ENCODE peak calls at places on chromosomes 13 and 19, in seven cellular contexts. L is heart left ventricle, Q is testis, I is uterus, F is adrenal gland, X is transverse colon, N is tibial nerve. A is an unnamed sample.

GRCh38 chr19:54434112-54434861 is 14.7 kb upstream of the LENG8 start:
- DNase-seq in L (no peak), Q (no peak), I (no peak), F (no peak), X (no peak), N (no peak), A (no peak)

GRCh38 chr19:29704562-29705558 is 10.2 kb downstream of the C19orf12 start:
- DNase-seq in L (no peak), Q (no peak), I (no peak), F (no peak), X (no peak), N (no peak), A (no peak)

GRCh38 chr13:46160474-46161066 is 21.4 kb downstream of the LCP1 start:
- DNase-seq in L (no peak), Q (no peak), I (no peak), F (no peak), X (no peak), N (no peak), A (no peak)

GRCh38 chr19:7516281-7516862 is 469 bp downstream of the ZNF358 start:
- DNase-seq in L (no peak), Q (no peak), I (no peak), F (no peak), X (no peak), N (no peak), A (no peak)

GRCh38 chr13:101412076-101412475 is 4.2 kb downstream of the NALCN start:
- DNase-seq in L (no peak), Q (no peak), I (no peak), F (no peak), X (no peak), N (no peak), A (no peak)

GRCh38 chr13:74077847-74078246 is 56.4 kb downstream of the KLF12 start:
- DNase-seq in L (no peak), Q (peak; percentile 26), I (no peak), F (no peak), X (no peak), N (no peak), A (no peak)

GRCh38 chr19:38033658-38034150 is 126.7 kb downstream of the SIPA1L3 start:
- DNase-seq in L (no peak), Q (no peak), I (no peak), F (no peak), X (peak; percentile 45), N (no peak), A (no peak)

GRCh38 chr19:49710372-49710951 is 19.5 kb downstream of the CPT1C start:
- DNase-seq in L (no peak), Q (no peak), I (no peak), F (no peak), X (no peak), N (no peak), A (no peak)

GRCh38 chr19:18390075-18390909 is 4.3 kb downstream of the GDF15 start:
- DNase-seq in L (no peak), Q (no peak), I (no peak), F (no peak), X (no peak), N (no peak), A (no peak)

GRCh38 chr19:11020982-11021759 is 60.3 kb downstream of the SMARCA4 start:
- DNase-seq in L (no peak), Q (no peak), I (no peak), F (peak; percentile 91), X (no peak), N (no peak), A (no peak)

GRCh38 chr19:50481351-50482149 is 4.9 kb upstream of the GARIN5A start:
- DNase-seq in L (peak; percentile 48), Q (no peak), I (no peak), F (no peak), X (no peak), N (no peak), A (no peak)

GRCh38 chr19:46350758-46351159 is 3.9 kb downstream of the PPP5C start:
- DNase-seq in L (no peak), Q (no peak), I (no peak), F (no peak), X (no peak), N (no peak), A (peak; percentile 63)

GRCh38 chr19:54186351-54186750 is 3.0 kb downstream of the MBOAT7 start:
- DNase-seq in L (no peak), Q (no peak), I (no peak), F (no peak), X (no peak), N (no peak), A (no peak)

GRCh38 chr13:59319276-59319675 is 844.5 kb downstream of the DIAPH3 start:
- DNase-seq in L (no peak), Q (no peak), I (no peak), F (no peak), X (no peak), N (no peak), A (no peak)

GRCh38 chr13:62293081-62293480 is 877.4 kb upstream of the PCDH20 start:
- DNase-seq in L (no peak), Q (no peak), I (no peak), F (no peak), X (no peak), N (no peak), A (no peak)

GRCh38 chr19:34096020-34096915 is 76.0 kb upstream of the LSM14A start:
- DNase-seq in L (no peak), Q (no peak), I (no peak), F (peak; percentile 39), X (no peak), N (no peak), A (no peak)

GRCh38 chr19:50315773-50316448 is 13.3 kb downstream of the KCNC3 start:
- DNase-seq in L (no peak), Q (no peak), I (no peak), F (no peak), X (no peak), N (no peak), A (no peak)

GRCh38 chr19:57192993-57193392 is 1.7 kb downstream of the ZNF264 start:
- DNase-seq in L (no peak), Q (no peak), I (no peak), F (no peak), X (no peak), N (no peak), A (no peak)
- TF ChIP-seq CTCF in L (no peak), Q (no peak), I (no peak), F (no peak), X (no peak), N (no peak), A (no peak)

GRCh38 chr19:8530061-8530679 is 16.2 kb upstream of the ZNF414 start:
- DNase-seq in L (no peak), Q (no peak), I (no peak), F (no peak), X (no peak), N (no peak), A (no peak)

GRCh38 chr19:8528500-8528899 is 14.5 kb upstream of the ZNF414 start:
- DNase-seq in L (no peak), Q (no peak), I (no peak), F (no peak), X (no peak), N (no peak), A (no peak)

GRCh38 chr19:8525401-8525684 is 11.4 kb upstream of the ZNF414 start:
- DNase-seq in L (no peak), Q (no peak), I (no peak), F (no peak), X (no peak), N (no peak), A (no peak)

GRCh38 chr19:8529369-8530006 is 15.5 kb upstream of the ZNF414 start:
- DNase-seq in L (no peak), Q (no peak), I (no peak), F (no peak), X (no peak), N (no peak), A (no peak)

GRCh38 chr19:8526345-8527062 is 12.5 kb upstream of the ZNF414 start:
- DNase-seq in L (peak; percentile 92), Q (peak; percentile 95), I (peak; percentile 94), F (peak; percentile 94), X (peak; percentile 92), N (peak; percentile 82), A (peak; percentile 93)
- TF ChIP-seq POLR2A in L (no peak), Q (no peak), I (peak; percentile 64), F (peak; percentile 0), X (peak; percentile 50), N (peak; percentile 41), A (no peak)

DNA sequence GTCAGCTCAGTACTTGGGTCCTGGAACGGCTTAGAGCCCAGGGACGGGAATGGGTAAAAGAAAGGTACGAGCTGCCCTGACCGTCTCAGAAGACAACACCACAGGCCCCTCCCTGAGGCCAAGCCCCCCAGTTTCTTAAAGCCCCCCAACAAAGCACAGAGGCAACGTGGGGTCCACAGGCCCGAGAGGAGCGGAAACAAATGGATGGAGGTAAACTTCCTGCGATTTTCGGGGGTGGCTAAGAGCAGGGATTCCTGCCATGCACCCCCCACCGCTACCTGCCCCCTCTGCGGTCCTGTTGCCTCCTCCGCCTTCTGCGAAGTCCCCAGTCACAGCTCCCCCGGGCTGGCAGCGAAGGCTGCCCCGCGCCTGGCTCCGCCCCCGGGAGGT is 48.2 kb downstream of the PTPRS start:
- DNase-seq in L (no peak), Q (no peak), I (no peak), F (no peak), X (peak; percentile 30), N (no peak), A (no peak)
- H3K27ac ChIP-seq in L (no peak overlapping the region), Q (peak overlapping the region; percentile 16), I (peak overlapping the region; percentile 95), F (peak overlapping the region; percentile 84), X (peak overlapping the region; percentile 93), N (peak overlapping the region; percentile 89), A (peak overlapping the region; percentile 81)

DNA sequence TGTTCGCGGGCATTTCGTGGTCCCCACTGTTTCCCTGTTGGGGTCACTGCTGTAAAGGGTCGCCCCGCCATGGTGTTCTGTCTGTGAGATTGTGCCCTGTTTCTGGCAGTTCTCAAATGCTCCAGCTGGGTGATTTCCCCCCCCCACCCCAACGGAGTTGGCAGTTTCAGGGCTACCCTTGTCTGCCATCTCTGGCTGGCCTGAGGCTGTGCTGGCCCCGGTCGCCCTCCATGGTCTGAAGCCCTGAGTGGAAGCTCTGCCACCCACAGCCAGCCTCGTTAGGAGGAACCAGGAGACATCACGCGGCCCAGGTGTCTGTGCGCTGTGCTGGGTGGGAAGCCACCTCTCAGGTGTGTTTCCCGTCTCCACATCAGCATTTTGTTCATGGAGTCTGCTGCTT is 64.5 kb downstream of the MCF2L start:
- DNase-seq in L (peak; percentile 42), Q (no peak), I (no peak), F (no peak), X (no peak), N (no peak), A (no peak)
- TF ChIP-seq CTCF in L (no peak), Q (no peak), I (no peak), F (no peak), X (no peak), N (no peak), A (no peak)

DNA sequence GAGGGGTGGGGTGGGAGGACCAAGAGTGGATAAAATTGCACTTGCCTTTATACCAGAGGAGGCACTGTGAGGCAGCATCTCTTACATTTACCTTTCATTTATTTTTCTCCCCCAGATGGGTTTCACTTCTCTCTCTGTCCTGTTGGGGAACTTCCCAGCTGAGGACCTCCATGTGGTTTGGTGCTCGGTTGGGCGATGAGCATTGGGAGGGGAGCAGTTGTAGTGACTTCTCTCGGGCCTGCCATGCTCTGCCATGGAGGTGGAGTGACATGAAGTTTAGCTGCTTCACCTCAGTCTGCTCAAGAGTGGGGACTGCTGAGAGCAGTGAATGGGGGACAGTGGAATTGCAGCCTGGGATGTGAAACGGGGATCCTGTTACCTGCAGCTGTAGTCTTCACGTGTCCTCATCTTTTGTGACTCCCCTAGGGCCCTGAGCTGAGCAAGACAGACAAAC is 23.1 kb upstream of the CXCL17 start:
- DNase-seq in L (no peak), Q (no peak), I (no peak), F (no peak), X (no peak), N (no peak), A (no peak)
- TF ChIP-seq POLR2A in L (no peak), Q (no peak), I (no peak), F (no peak), X (no peak), N (no peak), A (no peak)

A was measured in body of pancreas.